ENCODE peak calls at places on chromosomes 16 and 17, in five cellular contexts. D is gastrocnemius medialis; T is mucosa of descending colon; H is CD8-positive, alpha-beta memory T cell; Y is transverse colon. F is an unnamed sample. For H3K9me3, the result is how much of the 10 kb centered on the place peaks cover.

GRCh38 chr16:77457046-77457445 is 22.2 kb upstream of the ADAMTS18 start:
- DNase-seq in Y (no peak), T (no peak), D (no peak), H (no peak), F (no peak)

GRCh38 chr16:85302018-85302847 is 190.0 kb upstream of the CIBAR2 start:
- DNase-seq in D (no peak), Y (no peak), H (no peak), T (no peak), F (no peak)

GRCh38 chr16:3023415-3023668 is 400 bp downstream of the HCFC1R1 start:
- DNase-seq in D (no peak), T (no peak), H (no peak), Y (no peak), F (no peak)

GRCh38 chr17:36855459-36855858 is 81.8 kb upstream of the LHX1 start:
- DNase-seq in Y (no peak), H (no peak), D (no peak), T (no peak), F (no peak)

GRCh38 chr16:58670177-58670576 is 14.4 kb downstream of the SLC38A7 start:
- DNase-seq in T (peak), Y (no peak), H (no peak), D (no peak), F (no peak)

GRCh38 chr17:75765981-75766380 is 989 bp upstream of the GALK1 start:
- DNase-seq in D (no peak), T (no peak), Y (no peak), H (no peak), F (no peak)

GRCh38 chr16:88888057-88888777 is 21.8 kb upstream of the PABPN1L start:
- DNase-seq in D (no peak), Y (no peak), T (no peak), H (no peak), F (no peak)

GRCh38 chr16:58661199-58661830 is 23.3 kb downstream of the SLC38A7 start:
- DNase-seq in D (peak), T (no peak), H (no peak), Y (peak), F (peak)

GRCh38 chr17:82507631-82508175 is 11.8 kb upstream of the FOXK2 start:
- DNase-seq in T (no peak), Y (no peak), D (no peak), H (no peak), F (no peak)

GRCh38 chr17:45282683-45283644 is 21.1 kb upstream of the SPATA32 start:
- DNase-seq in Y (no peak), T (peak), H (no peak), D (peak), F (no peak)

GRCh38 chr16:82580293-82580900 is 46.4 kb upstream of the CDH13 start:
- DNase-seq in H (no peak), T (no peak), D (no peak), Y (no peak), F (peak)

GRCh38 chr17:1177099-1177996 is 2.4 kb downstream of the ABR start:
- DNase-seq in D (no peak), T (peak), Y (no peak), H (no peak), F (no peak)

GRCh38 chr16:68289621-68290329 is 21.0 kb downstream of the SLC7A6OS start:
- DNase-seq in H (peak), D (no peak), T (no peak), Y (no peak), F (no peak)

GRCh38 chr16:10949424-10949970 is 5.1 kb downstream of the CLEC16A start:
- DNase-seq in Y (peak), H (no peak), D (no peak), T (no peak), F (peak)

GRCh38 chr16:49463529-49463928 is 89.9 kb downstream of the C16orf78 start:
- DNase-seq in H (peak), T (no peak), D (no peak), Y (peak), F (no peak)

GRCh38 chr16:27505297-27506236 is 44.1 kb downstream of the GTF3C1 start:
- DNase-seq in H (no peak), Y (no peak), D (no peak), T (no peak), F (no peak)

GRCh38 chr16:55490301-55490700 is 11.3 kb downstream of the MMP2 start:
- DNase-seq in D (no peak), Y (no peak), H (no peak), T (no peak), F (no peak)

GRCh38 chr16:84864266-84864955 is 44.6 kb downstream of the CRISPLD2 start:
- DNase-seq in T (no peak), H (no peak), D (no peak), Y (no peak), F (no peak)

GRCh38 chr17:57915980-57916757 is 39.0 kb downstream of the CUEDC1 start:
- DNase-seq in Y (no peak), T (peak), D (no peak), H (no peak), F (peak)

GRCh38 chr16:89009343-89010209 is 32.6 kb upstream of the CBFA2T3 start:
- DNase-seq in D (no peak), H (no peak), T (peak), Y (no peak), F (no peak)

GRCh38 chr16:88471575-88471974 is 18.5 kb downstream of the ZFPM1 start:
- DNase-seq in Y (no peak), T (no peak), D (no peak), H (no peak), F (no peak)

GRCh38 chr17:57935833-57936807 is 19.1 kb downstream of the CUEDC1 start:
- DNase-seq in H (no peak), Y (peak), D (peak), T (no peak), F (no peak)

GRCh38 chr16:85750021-85750826 is 672 bp downstream of the C16orf74 start:
- DNase-seq in D (no peak), Y (peak), T (peak), H (no peak), F (no peak)

GRCh38 chr16:58128181-58128631 is 975 bp downstream of the CFAP20 start:
- DNase-seq in Y (no peak), D (no peak), T (no peak), H (no peak), F (no peak)

GRCh38 chr17:75692976-75693375 is 25.8 kb downstream of the SAP30BP start:
- DNase-seq in H (no peak), D (no peak), T (no peak), Y (no peak), F (no peak)

GRCh38 chr17:81512984-81513668 is 527 bp upstream of the ACTG1 start:
- DNase-seq in H (peak), Y (peak), D (peak), T (peak), F (peak)

GRCh38 chr16:87056551-87056950 is 260.6 kb downstream of the C16orf95 start:
- DNase-seq in T (no peak), D (no peak), Y (no peak), H (no peak), F (no peak)

GRCh38 chr17:14297161-14297851 is 3.6 kb upstream of the HS3ST3B1 start:
- DNase-seq in D (no peak), Y (no peak), T (peak), H (peak), F (no peak)

GRCh38 chr17:1324201-1324750 is 44.8 kb downstream of the TRARG1 start:
- DNase-seq in T (no peak), H (peak), D (no peak), Y (no peak), F (no peak)

GRCh38 chr17:45063198-45063597 is 2.1 kb downstream of the NMT1 start:
- DNase-seq in Y (no peak), H (no peak), T (no peak), D (no peak), F (no peak)

GRCh38 chr16:84690088-84690819 is 9.5 kb upstream of the USP10 start:
- DNase-seq in T (no peak), D (no peak), H (no peak), Y (no peak), F (no peak)

GRCh38 chr17:14918540-14918939 is 346.6 kb downstream of the PMP22 start:
- DNase-seq in T (no peak), H (no peak), D (no peak), Y (no peak), F (no peak)

GRCh38 chr17:4463818-4464501 is 30.2 kb downstream of the SPNS3 start:
- DNase-seq in T (no peak), D (no peak), Y (no peak), H (no peak), F (no peak)

GRCh38 chr16:53511403-53512280 is 8.6 kb upstream of the AKTIP start:
- DNase-seq in T (no peak), H (no peak), D (no peak), Y (no peak), F (no peak)

GRCh38 chr17:71409137-71409536 is 711.7 kb upstream of the SOX9 start:
- DNase-seq in D (no peak), Y (no peak), T (no peak), H (no peak), F (no peak)

GRCh38 chr17:71412803-71413202 is 708.0 kb upstream of the SOX9 start:
- DNase-seq in D (no peak), Y (no peak), T (no peak), H (no peak), F (no peak)

GRCh38 chr17:71409712-71410111 is 711.1 kb upstream of the SOX9 start:
- DNase-seq in H (no peak), T (no peak), D (no peak), Y (no peak), F (no peak)

GRCh38 chr17:71417142-71417541 is 703.7 kb upstream of the SOX9 start:
- DNase-seq in T (no peak), Y (no peak), H (no peak), D (no peak), F (no peak)

GRCh38 chr17:71413935-71414334 is 706.9 kb upstream of the SOX9 start:
- DNase-seq in H (no peak), T (no peak), Y (no peak), D (no peak), F (no peak)
- H3K9me3 ChIP-seq in H (under half), T (under half), Y (under half), D (under half), F (under half)

GRCh38 chr17:79811036-79811887 is 14.4 kb upstream of the CBX8 start:
- DNase-seq in D (no peak), Y (no peak), T (peak), H (no peak), F (peak)
- H3K4me3 ChIP-seq in D (no peak), Y (no peak), T (no peak), H (no peak), F (peak)

GRCh38 chr17:22467720-22468119 is 775.4 kb downstream of the KCNJ18 start:
- DNase-seq in H (no peak), Y (no peak), T (no peak), D (no peak), F (no peak)

GRCh38 chr17:22469101-22469880 is 777.0 kb downstream of the KCNJ18 start:
- DNase-seq in T (no peak), Y (no peak), H (no peak), D (no peak), F (no peak)

GRCh38 chr17:22469941-22470340 is 777.6 kb downstream of the KCNJ18 start:
- DNase-seq in Y (no peak), T (no peak), H (no peak), D (no peak), F (no peak)

DNA sequence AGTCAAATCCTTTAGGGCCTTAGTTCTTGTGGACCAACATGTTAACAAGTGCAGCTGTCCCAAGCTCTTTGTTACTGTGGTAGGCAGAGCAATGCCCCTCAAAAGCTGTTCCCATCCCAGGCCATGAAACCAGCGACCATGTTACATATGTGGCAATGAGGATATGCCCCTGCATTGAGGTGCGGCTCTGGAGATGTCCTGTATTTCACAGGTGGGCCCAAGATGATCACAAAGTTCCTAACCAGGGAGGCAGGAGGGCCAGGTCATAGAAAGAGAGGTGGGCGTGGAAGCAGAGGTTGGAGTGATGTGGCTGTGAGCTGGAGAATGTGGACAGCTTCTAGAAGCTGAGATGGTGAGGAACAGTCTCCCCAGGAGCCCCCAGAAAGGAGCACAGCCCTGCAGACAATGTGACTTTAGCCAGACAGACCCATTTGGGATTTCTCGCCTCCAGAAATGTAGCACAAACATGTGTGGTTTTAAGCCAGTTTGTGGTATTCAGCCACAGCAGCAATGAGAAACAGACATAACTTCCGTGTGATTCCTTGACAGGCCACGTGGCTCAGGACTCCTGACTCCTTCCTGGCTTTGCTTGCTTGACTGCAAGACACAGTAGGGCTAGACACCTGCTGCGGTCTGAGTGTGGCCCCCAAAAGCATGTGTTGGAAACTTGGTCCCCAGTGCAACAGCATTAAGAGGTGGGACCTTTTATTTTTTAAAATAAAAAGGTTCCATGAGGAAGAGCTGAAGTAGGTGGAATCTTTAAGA is 778.3 kb downstream of the KCNJ18 start:
- DNase-seq in Y (no peak), H (no peak), D (no peak), T (no peak), F (no peak)
- H3K9me3 ChIP-seq in Y (under half), H (under half), D (under half), T (under half), F (under half)

GRCh38 chr17:61601297-61601696 is 10.3 kb upstream of the NACA2 start:
- DNase-seq in T (no peak), H (no peak), D (no peak), Y (no peak), F (no peak)
- H3K4me3 ChIP-seq in T (no peak), H (no peak), D (no peak), Y (no peak), F (no peak)

GRCh38 chr16:35386619-35387018 is 1927.2 kb downstream of the TP53TG3F start:
- DNase-seq in D (no peak), H (no peak), Y (no peak), T (no peak), F (no peak)
- H3K9me3 ChIP-seq in D (under half), H (under half), Y (under half), T (under half), F (under half)

GRCh38 chr16:16938009-16938408 is 532.8 kb downstream of the XYLT1 start:
- DNase-seq in Y (no peak), T (no peak), D (no peak), H (no peak), F (no peak)

GRCh38 chr16:16934660-16935059 is 536.1 kb downstream of the XYLT1 start:
- DNase-seq in T (no peak), D (no peak), H (no peak), Y (no peak), F (no peak)

GRCh38 chr16:16938980-16939379 is 531.8 kb downstream of the XYLT1 start:
- DNase-seq in T (no peak), D (no peak), H (no peak), Y (no peak), F (no peak)

GRCh38 chr16:16930309-16931000 is 540.3 kb downstream of the XYLT1 start:
- DNase-seq in Y (no peak), D (no peak), H (no peak), T (no peak), F (no peak)

DNA sequence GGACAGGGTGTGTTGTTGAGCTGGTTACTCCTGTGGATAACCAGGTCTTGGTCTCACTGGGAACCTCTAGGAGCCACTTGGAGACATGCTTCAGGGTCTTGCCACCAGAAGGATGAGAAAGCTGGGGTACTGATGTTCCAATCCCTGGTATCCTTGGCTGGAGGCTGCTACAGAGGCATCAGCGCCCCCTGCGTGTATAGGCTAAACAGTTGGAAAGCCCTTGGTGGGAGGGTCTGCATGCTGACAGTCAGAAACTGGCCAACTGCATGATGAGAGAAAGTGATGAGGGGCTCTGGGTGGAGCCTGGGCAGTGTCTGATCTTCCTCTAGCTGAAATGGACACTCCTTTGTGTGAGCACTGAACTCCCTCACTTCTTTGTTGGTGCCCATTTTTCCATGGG is 536.9 kb downstream of the XYLT1 start:
- DNase-seq in Y (no peak), H (no peak), D (no peak), T (no peak), F (no peak)
- H3K4me3 ChIP-seq in Y (no peak), H (no peak), D (no peak), T (no peak), F (no peak)

GRCh38 chr17:5877948-5878347 is 192.2 kb upstream of the WSCD1 start:
- DNase-seq in D (peak), T (no peak), H (no peak), Y (no peak), F (no peak)
- H3K9me3 ChIP-seq in D (under half), T (under half), H (under half), Y (under half), F (under half)

GRCh38 chr17:38729886-38730525 is at the start of gene CISD3:
- DNase-seq in T (peak), H (peak), Y (peak), D (peak), F (peak)

GRCh38 chr17:38732376-38733314 is 2.5 kb downstream of the CISD3 start:
- DNase-seq in Y (peak), T (no peak), H (no peak), D (no peak), F (no peak)

GRCh38 chr17:38730526-38731379 is 612 bp downstream of the CISD3 start:
- DNase-seq in D (no peak), Y (peak), H (no peak), T (peak), F (peak)

GRCh38 chr17:38733315-38734234 is 3.4 kb downstream of the CISD3 start:
- DNase-seq in H (no peak), Y (no peak), D (no peak), T (no peak), F (no peak)

GRCh38 chr17:38731526-38732294 is 1.6 kb downstream of the CISD3 start:
- DNase-seq in H (no peak), T (no peak), Y (peak), D (no peak), F (no peak)
- H3K4me3 ChIP-seq in H (peak), T (no peak), Y (peak), D (peak), F (peak)

GRCh38 chr17:12463102-12463501 is 202.6 kb upstream of the MYOCD start:
- DNase-seq in T (no peak), D (no peak), Y (no peak), H (no peak), F (no peak)

DNA sequence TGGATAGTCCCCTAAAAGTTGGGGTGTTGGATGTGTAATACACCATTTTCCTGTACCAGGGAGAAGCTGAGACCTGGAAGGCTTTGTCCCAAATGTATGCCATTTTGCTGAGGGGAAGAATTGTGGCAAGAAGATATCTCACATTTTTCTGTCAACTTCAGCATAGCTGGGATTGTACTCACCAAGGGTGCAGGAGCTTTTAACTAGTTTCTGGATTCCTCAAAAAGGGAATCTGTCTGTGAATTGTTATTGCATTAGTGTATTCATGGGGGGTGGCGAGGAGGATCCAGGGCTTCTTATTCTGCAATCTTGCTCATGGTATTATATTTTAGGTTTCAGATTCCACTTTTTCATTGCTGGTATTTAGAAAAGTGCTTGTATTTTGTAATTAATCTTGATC is 208.2 kb upstream of the MYOCD start:
- DNase-seq in Y (no peak), H (no peak), T (no peak), D (no peak), F (no peak)
- H3K9me3 ChIP-seq in Y (under half), H (under half), T (under half), D (under half), F (under half)

GRCh38 chr17:47906443-47906842 is 10.4 kb downstream of the SP2 start:
- DNase-seq in H (no peak), D (no peak), Y (no peak), T (no peak), F (no peak)

GRCh38 chr17:47902039-47902744 is 6.2 kb downstream of the SP2 start:
- DNase-seq in D (no peak), H (no peak), Y (no peak), T (no peak), F (no peak)

GRCh38 chr17:47913050-47913449 is 17.0 kb downstream of the SP2 start:
- DNase-seq in H (no peak), T (no peak), D (no peak), Y (no peak), F (no peak)

GRCh38 chr17:47905221-47905733 is 9.2 kb downstream of the SP2 start:
- DNase-seq in Y (peak), H (no peak), T (no peak), D (peak), F (no peak)

GRCh38 chr17:47907932-47908562 is 12.0 kb downstream of the SP2 start:
- DNase-seq in H (no peak), T (no peak), D (peak), Y (no peak), F (no peak)
- H3K4me3 ChIP-seq in H (no peak), T (no peak), D (peak), Y (no peak), F (no peak)

F was measured in HAP-1.